ENCODE peak calls at places on chromosomes 4 and X, in seven cellular contexts. E, G, M, U, C, H and A are unnamed samples.
A peak's percentile ranks its signal among the peaks of the same experiment; 100 is the strongest.

GRCh38 chrX:121456315-121456714 is 408.9 kb downstream of the GLUD2 start:
- DNase-seq in E (no peak), G (no peak), M (no peak), U (no peak), C (no peak), H (no peak), A (no peak)

GRCh38 chr4:187965726-187966125 is 29.8 kb upstream of the ZFP42 start:
- DNase-seq in E (no peak), G (no peak), M (no peak), U (no peak), C (no peak), H (no peak), A (no peak)

GRCh38 chrX:24168807-24169206 is 19.3 kb downstream of the ZFX start:
- DNase-seq in E (no peak), G (no peak), M (no peak), U (no peak), C (no peak), H (no peak), A (no peak)

GRCh38 chr4:167210166-167210565 is 24.1 kb downstream of the SPOCK3 start:
- DNase-seq in E (no peak), G (no peak), M (no peak), U (no peak), C (no peak), H (no peak), A (no peak)

GRCh38 chr4:48602222-48602621 is 112.2 kb downstream of the ZAR1 start:
- DNase-seq in E (no peak), G (peak; percentile 82), M (no peak), U (no peak), C (no peak), H (no peak), A (no peak)

GRCh38 chrX:40444798-40445496 is 135.8 kb upstream of the ATP6AP2 start:
- DNase-seq in E (no peak), G (no peak), M (no peak), U (no peak), C (no peak), H (no peak), A (peak; percentile 52)

GRCh38 chrX:66074920-66075879 is 35.3 kb upstream of the VSIG4 start:
- DNase-seq in E (peak; percentile 58), G (no peak), M (no peak), U (peak; percentile 62), C (no peak), H (no peak), A (peak; percentile 8)

GRCh38 chrX:47631676-47632075 is 1.9 kb upstream of the CFP start:
- DNase-seq in E (no peak), G (no peak), M (no peak), U (no peak), C (no peak), H (no peak), A (no peak)

GRCh38 chr4:15420642-15421041 is 7.2 kb upstream of the C1QTNF7 start:
- DNase-seq in E (no peak), G (peak; percentile 80), M (no peak), U (no peak), C (no peak), H (no peak), A (no peak)

GRCh38 chr4:153447175-153447887 is 18.8 kb upstream of the TMEM131L start:
- DNase-seq in E (no peak), G (no peak), M (no peak), U (no peak), C (no peak), H (no peak), A (no peak)

GRCh38 chr4:95465010-95465409 is 83.8 kb downstream of the UNC5C start:
- DNase-seq in E (no peak), G (peak; percentile 4), M (no peak), U (no peak), C (no peak), H (no peak), A (no peak)

GRCh38 chr4:164011791-164012190 is 517.3 kb downstream of the TMA16 start:
- DNase-seq in E (no peak), G (no peak), M (no peak), U (no peak), C (no peak), H (no peak), A (no peak)

GRCh38 chr4:175935016-175935661 is 123.1 kb upstream of the GPM6A start:
- DNase-seq in E (no peak), G (no peak), M (no peak), U (no peak), C (no peak), H (no peak), A (no peak)

GRCh38 chr4:90718926-90719325 is 591.7 kb downstream of the CCSER1 start:
- DNase-seq in E (no peak), G (no peak), M (no peak), U (no peak), C (no peak), H (no peak), A (peak; percentile 62)

GRCh38 chr4:185470503-185471195 is 884 bp downstream of the CCDC110 start:
- DNase-seq in E (peak; percentile 79), G (peak; percentile 10), M (peak; percentile 55), U (peak; percentile 81), C (no peak), H (peak; percentile 71), A (peak; percentile 81)

GRCh38 chrX:39309721-39310152 is 508.5 kb downstream of the MID1IP1 start:
- DNase-seq in E (no peak), G (peak; percentile 68), M (no peak), U (no peak), C (no peak), H (no peak), A (peak; percentile 2)

GRCh38 chrX:19673334-19674040 is 158.2 kb upstream of the MAP3K15 start:
- DNase-seq in E (no peak), G (peak; percentile 95), M (no peak), U (peak; percentile 69), C (no peak), H (no peak), A (peak; percentile 87)

GRCh38 chr4:170875868-170876267 is 786.1 kb upstream of the AADAT start:
- DNase-seq in E (no peak), G (no peak), M (no peak), U (no peak), C (no peak), H (no peak), A (no peak)

GRCh38 chr4:44425614-44426208 is 22.9 kb downstream of the KCTD8 start:
- DNase-seq in E (no peak), G (peak; percentile 23), M (peak; percentile 62), U (no peak), C (no peak), H (no peak), A (no peak)

GRCh38 chrX:153494541-153495361 is at the start of gene BGN:
- DNase-seq in E (no peak), G (peak; percentile 78), M (peak; percentile 62), U (peak; percentile 78), C (no peak), H (no peak), A (peak; percentile 76)

GRCh38 chrX:40244116-40244515 is 146.4 kb upstream of the BCOR start:
- DNase-seq in E (no peak), G (no peak), M (no peak), U (no peak), C (no peak), H (no peak), A (no peak)

GRCh38 chr4:168221298-168221697 is 97.3 kb downstream of the DDX60 start:
- DNase-seq in E (no peak), G (peak; percentile 72), M (no peak), U (no peak), C (no peak), H (no peak), A (no peak)

GRCh38 chr4:184889683-184890082 is 63.9 kb upstream of the ACSL1 start:
- DNase-seq in E (no peak), G (no peak), M (no peak), U (no peak), C (no peak), H (no peak), A (no peak)

GRCh38 chrX:39602226-39602625 is 495.5 kb downstream of the BCOR start:
- DNase-seq in E (no peak), G (no peak), M (no peak), U (no peak), C (no peak), H (no peak), A (no peak)

GRCh38 chrX:14963447-14964236 is 90.4 kb downstream of the MOSPD2 start:
- DNase-seq in E (no peak), G (peak; percentile 75), M (no peak), U (no peak), C (no peak), H (no peak), A (no peak)

GRCh38 chrX:9677098-9677739 is 88.4 kb downstream of the GPR143 start:
- DNase-seq in E (no peak), G (peak; percentile 60), M (no peak), U (no peak), C (no peak), H (no peak), A (no peak)

GRCh38 chr4:101993841-101994221 is 203.3 kb downstream of the BANK1 start:
- DNase-seq in E (no peak), G (no peak), M (no peak), U (no peak), C (no peak), H (no peak), A (no peak)

GRCh38 chrX:48719958-48720357 is 23.4 kb downstream of the SUV39H1 start:
- DNase-seq in E (no peak), G (no peak), M (no peak), U (no peak), C (no peak), H (no peak), A (no peak)
- H3K9me3 ChIP-seq in E (no peaks in the 10 kb centered on the region), G (no peaks in the 10 kb centered on the region), M (peaks cover 46% of the 10 kb centered on the region), U (no peaks in the 10 kb centered on the region), C (no peaks in the 10 kb centered on the region), H (no peaks in the 10 kb centered on the region), A (no peaks in the 10 kb centered on the region)

GRCh38 chr4:71857713-71858451 is 74.0 kb upstream of the GC start:
- DNase-seq in E (no peak), G (no peak), M (peak; percentile 73), U (no peak), C (no peak), H (no peak), A (peak; percentile 54)
- H3K9me3 ChIP-seq in E (peaks cover 8% of the 10 kb centered on the region), G (no peaks in the 10 kb centered on the region), M (peaks cover 11% of the 10 kb centered on the region), U (no peaks in the 10 kb centered on the region), C (no peaks in the 10 kb centered on the region), H (no peaks in the 10 kb centered on the region), A (no peaks in the 10 kb centered on the region)

DNA sequence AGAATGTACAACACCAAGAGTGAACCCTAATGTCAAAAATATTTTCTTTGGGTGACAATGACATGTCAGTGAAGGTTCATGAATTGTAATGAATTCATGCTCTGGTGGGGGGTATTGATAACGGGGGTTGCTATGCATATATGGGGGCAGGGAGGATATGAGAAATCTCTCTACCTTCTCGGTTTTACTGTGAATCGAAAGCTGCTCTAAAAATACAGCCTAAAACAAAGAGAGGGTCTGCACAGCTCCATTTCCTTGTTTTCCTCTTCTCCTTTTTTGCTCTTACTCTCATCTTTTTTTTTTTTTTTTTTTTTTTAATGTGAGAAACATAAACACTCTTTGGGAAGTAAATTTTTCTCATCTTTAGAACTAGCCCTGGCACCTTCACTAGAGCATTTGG is 85.8 kb downstream of the DCTD start:
- DNase-seq in E (no peak), G (no peak), M (no peak), U (no peak), C (no peak), H (no peak), A (no peak)
- H3K9me3 ChIP-seq in E (no peaks in the 10 kb centered on the region), G (no peaks in the 10 kb centered on the region), M (no peaks in the 10 kb centered on the region), U (no peaks in the 10 kb centered on the region), C (no peaks in the 10 kb centered on the region), H (no peaks in the 10 kb centered on the region), A (no peaks in the 10 kb centered on the region)

DNA sequence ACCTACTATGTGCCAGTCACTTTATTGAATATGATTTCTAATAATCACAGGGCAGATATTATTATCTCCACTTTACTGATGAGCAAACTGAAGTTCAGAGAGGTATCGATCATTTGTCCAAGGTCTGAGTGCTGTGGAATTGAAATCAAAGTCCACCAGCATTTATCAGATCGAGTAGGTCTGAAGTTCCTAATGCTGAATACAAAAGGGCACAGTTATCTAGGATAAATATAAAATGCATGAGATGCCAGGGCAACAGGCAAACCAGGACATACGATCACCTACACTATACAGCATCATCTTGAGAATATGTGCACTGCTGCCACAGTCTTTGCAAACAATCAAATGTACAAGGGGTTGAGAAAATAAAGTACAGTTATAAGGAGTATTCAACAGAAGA is 57.2 kb upstream of the SH3RF1 start:
- DNase-seq in E (no peak), G (no peak), M (no peak), U (no peak), C (no peak), H (no peak), A (no peak)
- H3K9me3 ChIP-seq in E (no peaks in the 10 kb centered on the region), G (no peaks in the 10 kb centered on the region), M (no peaks in the 10 kb centered on the region), U (no peaks in the 10 kb centered on the region), C (no peaks in the 10 kb centered on the region), H (no peaks in the 10 kb centered on the region), A (no peaks in the 10 kb centered on the region)